ENCODE peak calls at places on chromosomes 7 and 10, in ten cellular contexts. E is testis, W is esophagus squamous epithelium, B is heart left ventricle, N is esophagus muscularis mucosa, O is Peyer's patch, V is body of pancreas, Y is HCT116, S is transverse colon, T is prostate gland. M is an unnamed sample.

GRCh38 chr10:71266147-71266917 is 52.7 kb upstream of the SLC29A3 start:
- DNase-seq in N (peak; percentile 92), W (no peak), B (peak; percentile 75), V (peak; percentile 54), S (peak; percentile 61), T (no peak), Y (no peak), E (no peak), O (peak; percentile 67), M (no peak)

GRCh38 chr7:18521945-18522566 is 26.5 kb downstream of the HDAC9 start:
- DNase-seq in T (no peak), V (no peak), O (no peak), E (no peak), B (no peak), W (no peak), S (no peak), Y (no peak), N (no peak), M (no peak)

GRCh38 chr10:11602919-11603523 is 8.4 kb downstream of the USP6NL start:
- DNase-seq in N (no peak), B (no peak), S (no peak), O (no peak), E (no peak), W (no peak), Y (peak; percentile 18), V (no peak), T (no peak), M (no peak)

GRCh38 chr10:118365702-118366101 is 23.6 kb upstream of the FAM204A start:
- DNase-seq in O (no peak), B (no peak), W (no peak), S (no peak), N (no peak), E (no peak), Y (no peak), V (no peak), T (no peak), M (no peak)

GRCh38 chr7:123755345-123755744 is 6.5 kb upstream of the WASL start:
- DNase-seq in B (no peak), O (no peak), W (no peak), S (no peak), Y (no peak), T (no peak), N (no peak), V (no peak), E (no peak), M (no peak)

GRCh38 chr10:36946598-36946997 is 178.8 kb upstream of the ANKRD30A start:
- DNase-seq in T (no peak), V (no peak), E (no peak), N (no peak), O (no peak), B (no peak), Y (no peak), W (no peak), S (no peak), M (no peak)

GRCh38 chr7:157041004-157041403 is 30.5 kb upstream of the MNX1 start:
- DNase-seq in W (no peak), T (no peak), N (no peak), Y (no peak), V (no peak), O (no peak), S (no peak), B (no peak), E (no peak), M (no peak)

GRCh38 chr7:47724335-47724982 is 142.5 kb upstream of the TNS3 start:
- DNase-seq in N (no peak), T (no peak), O (no peak), W (no peak), E (no peak), V (no peak), Y (no peak), B (no peak), S (no peak), M (no peak)

GRCh38 chr7:16739863-16740622 is 13.5 kb upstream of the TSPAN13 start:
- DNase-seq in W (no peak), E (peak; percentile 72), O (no peak), S (peak; percentile 26), V (peak; percentile 38), T (peak; percentile 70), N (no peak), Y (peak; percentile 24), B (no peak), M (no peak)

GRCh38 chr7:73901823-73902597 is 41.1 kb downstream of the TMEM270 start:
- DNase-seq in V (no peak), W (no peak), B (peak; percentile 58), T (no peak), O (no peak), N (no peak), E (no peak), Y (no peak), S (no peak), M (no peak)

GRCh38 chr7:2720024-2720423 is 32.0 kb downstream of the AMZ1 start:
- DNase-seq in S (no peak), O (no peak), E (no peak), N (no peak), B (peak; percentile 33), Y (no peak), W (no peak), T (no peak), V (no peak), M (no peak)

GRCh38 chr10:67306588-67307205 is 380.9 kb downstream of the LRRTM3 start:
- DNase-seq in V (no peak), W (no peak), E (no peak), T (no peak), B (no peak), N (no peak), S (no peak), Y (peak; percentile 24), O (no peak), M (no peak)

DNA sequence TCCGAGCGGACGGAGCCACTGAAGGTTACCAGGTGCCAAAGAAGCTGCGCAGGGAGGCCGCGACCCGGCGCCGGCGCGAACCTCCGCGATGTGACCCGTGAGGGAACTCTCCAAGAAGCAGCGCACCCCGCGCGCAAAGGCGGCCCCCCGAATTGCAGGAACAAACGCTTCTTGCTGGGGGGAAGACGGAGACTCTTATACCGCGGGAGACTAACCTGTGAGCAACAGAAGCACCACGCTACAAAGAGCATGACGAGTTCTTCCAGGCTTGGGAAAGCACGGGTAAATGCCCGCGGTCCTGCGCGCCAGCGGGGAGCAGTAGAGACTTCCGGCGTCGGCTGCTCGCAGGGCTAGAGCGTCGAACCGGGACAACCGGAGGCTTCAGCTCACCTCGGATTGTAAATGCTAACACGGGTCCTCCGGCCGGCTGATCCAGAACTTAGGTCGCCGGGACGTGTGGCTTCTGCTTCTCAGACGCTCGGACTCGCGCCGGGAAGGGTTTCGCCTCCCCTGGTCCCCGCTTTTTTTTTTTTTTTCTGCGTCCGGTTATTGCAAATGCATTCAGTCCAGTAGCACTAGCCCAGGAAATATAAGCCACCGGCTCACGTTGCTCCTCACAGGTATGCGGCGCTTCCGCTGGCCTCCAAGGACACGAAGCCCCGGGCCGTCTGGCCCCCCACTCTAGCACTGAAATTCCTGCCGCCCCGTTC is at the start of gene COA1:
- DNase-seq in V (peak; percentile 89), E (peak; percentile 91), W (peak; percentile 42), N (peak; percentile 94), B (peak; percentile 91), T (peak; percentile 81), O (peak; percentile 88), Y (peak; percentile 90), S (peak; percentile 88), M (peak; percentile 57)
- TF ChIP-seq POLR2A in V (peak; percentile 37), E (no peak), W (no peak), N (no peak), B (peak; percentile 57), T (peak; percentile 24), O (peak; percentile 26), Y (peak; percentile 86), S (peak; percentile 55), M (no peak)

DNA sequence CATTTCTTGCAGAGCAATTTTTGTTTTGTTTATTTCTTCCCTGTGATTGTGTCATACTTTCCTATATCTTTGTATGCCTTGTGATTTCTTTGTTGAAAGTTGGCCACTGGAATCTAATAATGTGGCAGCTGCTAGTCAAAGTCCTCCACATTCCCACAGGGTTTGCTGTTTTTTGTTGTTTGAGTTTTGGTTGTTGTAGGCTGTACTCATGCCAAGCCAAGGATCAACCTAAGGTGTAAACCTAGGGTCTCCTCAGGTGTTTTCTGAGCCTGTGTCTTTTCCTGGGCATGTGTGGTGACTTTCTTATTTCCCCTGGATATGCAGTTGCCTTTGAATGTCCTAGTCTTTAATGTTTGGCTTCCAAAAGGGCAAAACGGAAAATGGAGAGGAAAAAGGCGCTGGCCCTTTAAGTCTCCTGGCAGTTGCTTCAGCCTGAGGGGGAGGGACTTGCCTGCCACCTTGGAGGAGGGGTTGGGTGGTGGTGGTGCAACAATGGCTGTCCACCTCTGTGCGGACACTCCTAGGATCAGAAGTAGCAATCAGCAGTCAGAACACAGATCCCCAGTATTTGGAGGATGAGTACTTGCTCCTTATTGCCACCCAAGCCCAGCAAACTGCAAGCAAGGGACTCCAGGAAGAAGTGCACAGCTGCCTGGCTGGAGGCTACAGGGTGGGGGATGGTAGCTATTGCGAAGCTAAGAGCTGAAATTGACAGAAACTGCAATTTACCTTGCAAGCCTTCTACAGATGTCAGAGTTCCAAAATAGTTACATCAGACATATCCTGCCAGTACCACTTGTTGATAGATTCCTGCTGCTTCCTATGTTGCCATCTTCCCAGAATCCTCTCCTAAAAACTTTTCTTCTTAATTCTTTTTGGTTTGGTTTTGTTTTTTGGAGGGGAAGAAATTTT is 5.6 kb upstream of the ZNF518A start:
- DNase-seq in W (no peak), O (peak; percentile 67), V (peak; percentile 74), B (no peak), N (no peak), S (peak; percentile 63), Y (peak; percentile 67), T (no peak), E (peak; percentile 71), M (no peak)
- H3K4me3 ChIP-seq in W (peak overlapping the region; percentile 11), O (peak overlapping the region; percentile 54), V (no peak overlapping the region), B (no peak overlapping the region), N (no peak overlapping the region), S (no peak overlapping the region), Y (peak overlapping the region; percentile 65), T (no peak overlapping the region), E (peak overlapping the region; percentile 19), M (no peak overlapping the region)

DNA sequence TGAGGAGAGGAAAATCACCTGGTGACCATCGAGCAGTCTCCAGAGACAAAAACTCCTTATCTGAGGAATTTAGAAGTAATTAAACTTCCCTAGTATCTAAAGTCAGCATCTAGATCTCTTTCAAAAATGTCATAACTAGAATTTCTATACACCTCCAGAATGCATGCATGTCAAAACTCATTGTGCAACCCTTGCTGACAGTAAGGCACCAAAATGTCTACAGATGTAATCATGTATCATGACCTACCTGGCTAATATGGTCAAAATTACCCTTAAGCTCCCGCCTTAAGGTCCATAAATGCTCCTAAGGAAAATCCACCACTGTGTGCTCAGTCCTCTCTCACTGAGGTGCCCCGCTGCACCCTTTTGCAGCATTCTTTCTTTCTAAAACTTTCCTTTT is 16.4 kb upstream of the LGI1 start:
- DNase-seq in V (no peak), E (no peak), W (no peak), N (no peak), O (no peak), B (no peak), T (no peak), Y (no peak), S (no peak), M (no peak)
- TF ChIP-seq POLR2A in V (no peak), E (no peak), W (no peak), N (no peak), O (no peak), B (no peak), T (no peak), Y (no peak), S (no peak), M (no peak)

DNA sequence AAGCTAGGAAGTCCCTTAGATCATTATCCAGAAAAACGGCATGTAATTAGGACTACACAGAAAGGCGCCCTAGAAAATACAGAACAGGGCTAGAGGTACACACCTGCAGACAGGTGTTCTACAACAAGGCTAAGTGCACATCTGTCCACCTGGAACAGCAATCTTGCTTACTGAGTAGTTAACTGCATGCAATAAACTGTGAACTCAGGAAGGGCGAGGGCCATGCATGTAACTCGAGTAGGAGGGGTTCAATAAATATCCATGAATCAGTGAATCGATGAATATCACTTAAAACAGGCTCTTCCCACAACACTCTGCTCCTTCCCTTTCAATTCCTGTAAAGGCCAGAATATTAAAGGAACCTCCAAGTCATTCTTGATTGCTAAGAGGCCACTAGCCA is 22.0 kb downstream of the FAM171A1 start:
- DNase-seq in O (no peak), E (no peak), S (peak; percentile 60), T (no peak), N (no peak), V (no peak), W (no peak), B (no peak), Y (no peak), M (no peak)
- H3K4me3 ChIP-seq in O (peak overlapping the region; percentile 47), E (no peak overlapping the region), S (peak overlapping the region; percentile 23), T (peak overlapping the region; percentile 20), N (peak overlapping the region; percentile 18), V (no peak overlapping the region), W (no peak overlapping the region), B (peak overlapping the region; percentile 6), Y (no peak overlapping the region), M (peak overlapping the region; percentile 26)